ENCODE peak calls at places on chromosomes 3 and 15, in four cellular contexts. S is A549; E is CD8-positive, alpha-beta memory T cell; P is MM.1S. U is an unnamed sample.

GRCh38 chr3:127108796-127109195 is 84.1 kb upstream of the PRR23E start:
- DNase-seq in S (no peak), E (no peak), P (no peak), U (no peak)

GRCh38 chr3:187746479-187747335 is 1.4 kb upstream of the BCL6 start:
- DNase-seq in S (no peak), E (no peak), P (no peak), U (no peak)

GRCh38 chr3:18098960-18099587 is 326.1 kb downstream of the SATB1 start:
- DNase-seq in S (peak), E (no peak), P (no peak), U (no peak)

GRCh38 chr3:129486057-129487035 is 42.1 kb upstream of the RHO start:
- DNase-seq in S (no peak), E (no peak), P (no peak), U (peak)

GRCh38 chr3:4850211-4850927 is 128.9 kb upstream of the BHLHE40 start:
- DNase-seq in S (no peak), E (no peak), P (no peak), U (peak)

GRCh38 chr3:195701042-195701910 is 19.5 kb upstream of the MUC20 start:
- DNase-seq in S (no peak), E (no peak), P (peak), U (no peak)

GRCh38 chr3:43180027-43180426 is 74.1 kb upstream of the POMGNT2 start:
- DNase-seq in S (no peak), E (peak), P (peak), U (peak)

GRCh38 chr3:25293736-25294135 is 134.3 kb upstream of the RARB start:
- DNase-seq in S (no peak), E (no peak), P (no peak), U (no peak)

GRCh38 chr15:48986240-48986639 is 22.5 kb upstream of the SHC4 start:
- DNase-seq in S (no peak), E (no peak), P (no peak), U (no peak)

GRCh38 chr15:28904541-28905303 is 18.9 kb downstream of the APBA2 start:
- DNase-seq in S (no peak), E (no peak), P (no peak), U (no peak)

GRCh38 chr3:42387802-42388651 is 22.4 kb downstream of the LYZL4 start:
- DNase-seq in S (no peak), E (no peak), P (peak), U (no peak)

GRCh38 chr3:116667791-116668190 is 41.8 kb upstream of the TUSC7 start:
- DNase-seq in S (no peak), E (no peak), P (no peak), U (no peak)

GRCh38 chr3:116667324-116667723 is 42.3 kb upstream of the TUSC7 start:
- DNase-seq in S (no peak), E (no peak), P (no peak), U (no peak)

GRCh38 chr3:116661196-116661595 is 48.4 kb upstream of the TUSC7 start:
- DNase-seq in S (no peak), E (no peak), P (no peak), U (no peak)

DNA sequence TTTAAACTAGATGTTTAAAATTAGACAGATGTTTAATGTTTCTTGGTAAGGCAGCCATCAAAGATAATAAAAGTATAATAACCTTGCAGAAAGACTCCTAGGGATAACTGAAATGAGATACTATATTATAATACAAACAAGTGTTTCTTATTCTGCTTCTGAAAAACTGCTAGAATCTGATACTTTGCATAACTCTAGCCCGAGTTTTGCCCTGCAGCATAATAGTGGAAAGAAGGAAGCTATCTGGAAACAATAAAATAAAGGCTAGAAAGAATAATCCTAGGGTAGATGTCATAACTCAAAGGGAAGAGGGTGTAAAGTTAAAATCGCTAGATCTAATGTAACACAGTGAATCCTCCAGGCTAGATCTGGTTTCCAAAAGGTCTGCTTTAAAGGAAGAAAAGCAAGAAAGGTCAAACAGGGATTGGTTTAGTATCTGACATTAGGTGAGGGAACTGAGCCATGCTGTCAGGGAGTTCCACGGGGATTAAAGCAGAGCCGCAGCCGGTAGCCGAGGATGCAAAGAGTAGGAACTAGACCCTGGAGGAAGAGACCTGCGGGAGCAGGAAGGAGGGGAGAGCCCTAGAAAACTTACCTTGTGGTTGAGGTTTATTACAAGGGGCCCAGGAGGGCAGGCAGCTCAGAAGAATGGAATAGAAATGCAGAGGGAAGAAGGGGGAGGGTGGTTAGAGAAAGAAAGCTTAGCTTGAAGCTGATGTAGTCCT is 46.3 kb upstream of the TUSC7 start:
- DNase-seq in S (no peak), E (no peak), P (no peak), U (no peak)
- H3K4me3 ChIP-seq in S (no peak), E (no peak), P (no peak), U (no peak)

DNA sequence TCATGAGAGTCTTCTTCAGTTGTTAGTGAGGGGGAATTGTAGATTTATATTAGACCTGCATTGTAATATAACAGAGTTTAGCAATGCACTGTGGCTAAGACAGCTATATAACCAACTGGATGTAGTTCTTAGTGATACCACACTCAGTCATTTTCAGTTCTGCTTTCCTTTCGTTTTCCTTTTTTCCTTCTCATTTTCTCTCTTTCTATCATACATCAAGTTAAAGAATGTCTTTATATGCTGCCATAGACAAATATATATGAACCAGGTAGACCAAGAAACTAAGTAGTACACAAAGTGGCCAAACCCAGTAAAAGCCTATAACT is 43.7 kb upstream of the CD47 start:
- DNase-seq in S (no peak), E (no peak), P (peak), U (no peak)
- H3K4me3 ChIP-seq in S (no peak), E (peak), P (no peak), U (no peak)

GRCh38 chr3:50194128-50194902 is 2.9 kb downstream of the GNAT1 start:
- DNase-seq in S (peak), E (peak), P (peak), U (peak)
- H3K4me3 ChIP-seq in S (no peak), E (peak), P (no peak), U (no peak)

GRCh38 chr3:37897763-37898162 is 36.1 kb downstream of the CTDSPL start:
- DNase-seq in S (no peak), E (no peak), P (no peak), U (no peak)
- H3K4me3 ChIP-seq in S (no peak), E (no peak), P (no peak), U (no peak)

GRCh38 chr3:171455603-171456550 is 4.3 kb downstream of the TNIK start:
- DNase-seq in S (no peak), E (no peak), P (no peak), U (no peak)

GRCh38 chr3:171458857-171459129 is 1.4 kb downstream of the TNIK start:
- DNase-seq in S (no peak), E (no peak), P (no peak), U (no peak)

GRCh38 chr3:171457263-171458055 is 2.7 kb downstream of the TNIK start:
- DNase-seq in S (no peak), E (no peak), P (no peak), U (peak)

GRCh38 chr3:171458056-171458856 is 1.9 kb downstream of the TNIK start:
- DNase-seq in S (no peak), E (peak), P (no peak), U (peak)

GRCh38 chr3:171456765-171457164 is 3.4 kb downstream of the TNIK start:
- DNase-seq in S (no peak), E (no peak), P (no peak), U (no peak)
- H3K4me3 ChIP-seq in S (no peak), E (peak), P (no peak), U (peak)

U was measured in GM12865.